ENCODE peak calls at places on chromosomes 12 and 14, in six cellular contexts. One of them, this sample, is unnamed.

GRCh38 chr12:2113501-2113912 is 60.7 kb downstream of the CACNA1C start:
- DNase-seq in PC-9: no peak
- DNase-seq in GM23338: no peak
- DNase-seq in OCI-LY7: no peak
- DNase-seq in PC-3: no peak
- DNase-seq in SK-N-SH: no peak
- DNase-seq in this sample: no peak

GRCh38 chr14:99563749-99564129 is 40.3 kb downstream of the CCDC85C start:
- DNase-seq in PC-9: no peak
- DNase-seq in SK-N-SH: no peak
- DNase-seq in GM23338: no peak
- DNase-seq in OCI-LY7: no peak
- DNase-seq in PC-3: no peak
- DNase-seq in this sample: no peak

GRCh38 chr14:61247935-61248334 is 33.2 kb downstream of the TMEM30B start:
- DNase-seq in GM23338: no peak
- DNase-seq in SK-N-SH: no peak
- DNase-seq in OCI-LY7: no peak
- DNase-seq in PC-3: peak; percentile 78
- DNase-seq in PC-9: no peak
- DNase-seq in this sample: peak; percentile 36

GRCh38 chr14:94390372-94391086 is 2.1 kb upstream of the SERPINA1 start:
- DNase-seq in GM23338: peak; percentile 24
- DNase-seq in PC-9: no peak
- DNase-seq in SK-N-SH: no peak
- DNase-seq in PC-3: peak; percentile 49
- DNase-seq in OCI-LY7: no peak
- DNase-seq in this sample: no peak

GRCh38 chr14:99670361-99671229 is 13.5 kb upstream of the CYP46A1 start:
- DNase-seq in SK-N-SH: no peak
- DNase-seq in PC-9: no peak
- DNase-seq in PC-3: no peak
- DNase-seq in GM23338: no peak
- DNase-seq in OCI-LY7: no peak
- DNase-seq in this sample: peak; percentile 18

GRCh38 chr12:30829876-30830275 is 75.1 kb upstream of the CAPRIN2 start:
- DNase-seq in GM23338: no peak
- DNase-seq in SK-N-SH: no peak
- DNase-seq in OCI-LY7: no peak
- DNase-seq in PC-9: no peak
- DNase-seq in PC-3: no peak
- DNase-seq in this sample: no peak

GRCh38 chr12:119130523-119130922 is 48.2 kb upstream of the HSPB8 start:
- DNase-seq in PC-3: no peak
- DNase-seq in GM23338: no peak
- DNase-seq in OCI-LY7: no peak
- DNase-seq in SK-N-SH: no peak
- DNase-seq in PC-9: no peak
- DNase-seq in this sample: no peak

GRCh38 chr14:103385994-103386491 is 828 bp downstream of the MARK3 start:
- DNase-seq in PC-9: peak; percentile 41
- DNase-seq in SK-N-SH: peak; percentile 36
- DNase-seq in OCI-LY7: peak; percentile 50
- DNase-seq in PC-3: peak; percentile 17
- DNase-seq in GM23338: peak; percentile 42
- DNase-seq in this sample: peak; percentile 78

GRCh38 chr14:103522649-103523582 is at the start of gene CKB:
- DNase-seq in PC-9: peak; percentile 49
- DNase-seq in GM23338: peak; percentile 92
- DNase-seq in SK-N-SH: peak; percentile 95
- DNase-seq in PC-3: peak; percentile 65
- DNase-seq in OCI-LY7: no peak
- DNase-seq in this sample: peak; percentile 82

GRCh38 chr12:121568971-121569808 is 11.6 kb downstream of the KDM2B start:
- DNase-seq in PC-3: no peak
- DNase-seq in OCI-LY7: no peak
- DNase-seq in PC-9: no peak
- DNase-seq in GM23338: no peak
- DNase-seq in SK-N-SH: no peak
- DNase-seq in this sample: peak; percentile 55

GRCh38 chr12:103785243-103786031 is 55.6 kb downstream of the NT5DC3 start:
- DNase-seq in OCI-LY7: no peak
- DNase-seq in GM23338: no peak
- DNase-seq in SK-N-SH: no peak
- DNase-seq in PC-3: no peak
- DNase-seq in PC-9: no peak
- DNase-seq in this sample: peak; percentile 47

GRCh38 chr14:87615822-87616679 is 376.9 kb downstream of the GALC start:
- DNase-seq in GM23338: peak; percentile 86
- DNase-seq in PC-3: peak; percentile 71
- DNase-seq in SK-N-SH: peak; percentile 38
- DNase-seq in PC-9: peak; percentile 0
- DNase-seq in OCI-LY7: peak; percentile 83
- DNase-seq in this sample: peak; percentile 52

GRCh38 chr12:457676-458075 is 2.1 kb upstream of the B4GALNT3 start:
- DNase-seq in GM23338: no peak
- DNase-seq in OCI-LY7: no peak
- DNase-seq in PC-3: peak; percentile 55
- DNase-seq in SK-N-SH: no peak
- DNase-seq in PC-9: no peak
- DNase-seq in this sample: no peak

GRCh38 chr14:58796636-58797429 is 159.1 kb downstream of the DACT1 start:
- DNase-seq in GM23338: peak; percentile 30
- DNase-seq in SK-N-SH: no peak
- DNase-seq in PC-3: peak; percentile 62
- DNase-seq in PC-9: no peak
- DNase-seq in OCI-LY7: no peak
- DNase-seq in this sample: no peak

GRCh38 chr12:123805119-123805518 is 43.0 kb downstream of the DNAH10 start:
- DNase-seq in PC-3: no peak
- DNase-seq in GM23338: no peak
- DNase-seq in OCI-LY7: no peak
- DNase-seq in PC-9: no peak
- DNase-seq in SK-N-SH: no peak
- DNase-seq in this sample: no peak

GRCh38 chr12:67647547-67648305 is 819 bp upstream of the DYRK2 start:
- DNase-seq in PC-9: peak; percentile 86
- DNase-seq in GM23338: peak; percentile 92
- DNase-seq in OCI-LY7: peak; percentile 53
- DNase-seq in PC-3: peak; percentile 85
- DNase-seq in SK-N-SH: peak; percentile 80
- DNase-seq in this sample: peak; percentile 93

GRCh38 chr12:106304001-106304421 is 1.5 kb downstream of the TCP11L2 start:
- DNase-seq in PC-3: no peak
- DNase-seq in OCI-LY7: no peak
- DNase-seq in GM23338: no peak
- DNase-seq in PC-9: no peak
- DNase-seq in SK-N-SH: no peak
- DNase-seq in this sample: peak; percentile 62

GRCh38 chr12:9647825-9648700 is 21.4 kb upstream of the CLEC2D start:
- DNase-seq in PC-9: peak; percentile 97
- DNase-seq in OCI-LY7: peak; percentile 96
- DNase-seq in GM23338: peak; percentile 89
- DNase-seq in SK-N-SH: peak; percentile 86
- DNase-seq in PC-3: peak; percentile 81
- DNase-seq in this sample: peak; percentile 88

GRCh38 chr14:85313801-85314207 is 216.1 kb upstream of the FLRT2 start:
- DNase-seq in SK-N-SH: no peak
- DNase-seq in GM23338: no peak
- DNase-seq in PC-3: no peak
- DNase-seq in PC-9: no peak
- DNase-seq in OCI-LY7: no peak
- DNase-seq in this sample: peak; percentile 36

GRCh38 chr12:29448157-29448556 is 49.3 kb downstream of the OVCH1 start:
- DNase-seq in GM23338: no peak
- DNase-seq in OCI-LY7: no peak
- DNase-seq in PC-9: no peak
- DNase-seq in SK-N-SH: no peak
- DNase-seq in PC-3: no peak
- DNase-seq in this sample: no peak

GRCh38 chr12:93634416-93634815 is 42.8 kb upstream of the CRADD start:
- DNase-seq in SK-N-SH: no peak
- DNase-seq in GM23338: no peak
- DNase-seq in PC-3: peak; percentile 46
- DNase-seq in OCI-LY7: no peak
- DNase-seq in PC-9: no peak
- DNase-seq in this sample: peak; percentile 83

GRCh38 chr14:49306152-49306751 is 279.9 kb downstream of the RPS29 start:
- DNase-seq in OCI-LY7: peak; percentile 33
- DNase-seq in SK-N-SH: peak; percentile 16
- DNase-seq in PC-3: peak; percentile 70
- DNase-seq in GM23338: peak; percentile 77
- DNase-seq in PC-9: no peak
- DNase-seq in this sample: peak; percentile 35

GRCh38 chr12:80936642-80937390 is 918 bp downstream of the LIN7A start:
- DNase-seq in OCI-LY7: no peak
- DNase-seq in PC-9: peak; percentile 30
- DNase-seq in GM23338: peak; percentile 87
- DNase-seq in PC-3: peak; percentile 7
- DNase-seq in SK-N-SH: peak; percentile 44
- DNase-seq in this sample: peak; percentile 68

GRCh38 chr12:79441534-79441933 is 249.2 kb downstream of the PAWR start:
- DNase-seq in PC-9: no peak
- DNase-seq in OCI-LY7: no peak
- DNase-seq in PC-3: peak; percentile 45
- DNase-seq in GM23338: peak; percentile 31
- DNase-seq in SK-N-SH: no peak
- DNase-seq in this sample: no peak

GRCh38 chr12:101863971-101864370 is 13.4 kb upstream of the DRAM1 start:
- DNase-seq in PC-9: no peak
- DNase-seq in OCI-LY7: no peak
- DNase-seq in SK-N-SH: no peak
- DNase-seq in PC-3: no peak
- DNase-seq in GM23338: no peak
- DNase-seq in this sample: peak; percentile 65

GRCh38 chr12:15772405-15773018 is 16.7 kb downstream of the EPS8 start:
- DNase-seq in PC-3: peak; percentile 32
- DNase-seq in OCI-LY7: peak; percentile 25
- DNase-seq in PC-9: no peak
- DNase-seq in SK-N-SH: peak; percentile 4
- DNase-seq in GM23338: peak; percentile 65
- DNase-seq in this sample: peak; percentile 55

GRCh38 chr12:26857465-26858176 is 24.6 kb upstream of the ITPR2 start:
- DNase-seq in PC-3: no peak
- DNase-seq in OCI-LY7: no peak
- DNase-seq in GM23338: peak; percentile 38
- DNase-seq in PC-9: no peak
- DNase-seq in SK-N-SH: peak; percentile 26
- DNase-seq in this sample: no peak

GRCh38 chr14:66017960-66018359 is 468.2 kb upstream of the CCDC196 start:
- DNase-seq in PC-9: no peak
- DNase-seq in PC-3: no peak
- DNase-seq in OCI-LY7: no peak
- DNase-seq in GM23338: no peak
- DNase-seq in SK-N-SH: no peak
- DNase-seq in this sample: no peak
- H3K9me2 ChIP-seq in PC-9: no peaks in the 10 kb centered on the region
- H3K9me2 ChIP-seq in PC-3: no peaks in the 10 kb centered on the region
- H3K9me2 ChIP-seq in OCI-LY7: no peaks in the 10 kb centered on the region
- H3K9me2 ChIP-seq in GM23338: peaks cover 16% of the 10 kb centered on the region
- H3K9me2 ChIP-seq in SK-N-SH: no peaks in the 10 kb centered on the region
- H3K9me2 ChIP-seq in this sample: no peaks in the 10 kb centered on the region

DNA sequence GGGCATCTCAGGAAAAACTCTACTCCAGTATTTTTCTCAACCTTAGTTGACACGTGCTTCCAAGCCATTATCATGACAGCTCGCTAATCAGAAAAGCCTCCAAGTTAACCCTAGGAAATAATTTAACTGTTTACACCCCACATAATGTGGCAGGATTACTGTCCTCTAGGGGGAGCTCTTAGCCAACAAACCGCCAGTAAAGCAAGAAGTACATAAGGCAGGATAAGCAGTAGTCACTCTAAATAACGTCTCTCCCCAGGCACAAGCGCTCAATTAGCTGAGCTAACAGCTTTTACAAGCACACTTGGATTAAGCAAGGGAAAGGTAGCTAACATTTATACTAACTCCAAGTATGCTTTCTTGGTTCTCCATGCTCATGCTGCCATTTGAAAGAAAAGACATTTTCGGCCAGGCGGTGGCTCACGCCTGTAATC is 22.8 kb downstream of the APOBEC1 start:
- DNase-seq in OCI-LY7: peak; percentile 70
- DNase-seq in GM23338: peak; percentile 72
- DNase-seq in PC-9: peak; percentile 47
- DNase-seq in PC-3: peak; percentile 42
- DNase-seq in SK-N-SH: no peak
- DNase-seq in this sample: peak; percentile 37
- H2AFZ ChIP-seq in OCI-LY7: peak overlapping the region; percentile 87
- H2AFZ ChIP-seq in GM23338: no peak overlapping the region
- H2AFZ ChIP-seq in PC-9: no peak overlapping the region
- H2AFZ ChIP-seq in PC-3: no peak overlapping the region
- H2AFZ ChIP-seq in SK-N-SH: no peak overlapping the region
- H2AFZ ChIP-seq in this sample: no peak overlapping the region

GRCh38 chr14:93073833-93074769 is 41.6 kb downstream of the ITPK1 start:
- DNase-seq in SK-N-SH: no peak
- DNase-seq in GM23338: no peak
- DNase-seq in PC-9: no peak
- DNase-seq in PC-3: no peak
- DNase-seq in OCI-LY7: peak; percentile 21
- DNase-seq in this sample: peak; percentile 79

GRCh38 chr14:93072659-93073365 is 42.9 kb downstream of the ITPK1 start:
- DNase-seq in PC-3: no peak
- DNase-seq in SK-N-SH: no peak
- DNase-seq in PC-9: peak; percentile 45
- DNase-seq in OCI-LY7: no peak
- DNase-seq in GM23338: no peak
- DNase-seq in this sample: no peak

GRCh38 chr14:93076755-93077154 is 39.0 kb downstream of the ITPK1 start:
- DNase-seq in OCI-LY7: no peak
- DNase-seq in SK-N-SH: no peak
- DNase-seq in PC-3: no peak
- DNase-seq in GM23338: no peak
- DNase-seq in PC-9: no peak
- DNase-seq in this sample: no peak

GRCh38 chr14:93075891-93076290 is 39.8 kb downstream of the ITPK1 start:
- DNase-seq in PC-3: no peak
- DNase-seq in PC-9: no peak
- DNase-seq in OCI-LY7: no peak
- DNase-seq in SK-N-SH: no peak
- DNase-seq in GM23338: no peak
- DNase-seq in this sample: no peak

DNA sequence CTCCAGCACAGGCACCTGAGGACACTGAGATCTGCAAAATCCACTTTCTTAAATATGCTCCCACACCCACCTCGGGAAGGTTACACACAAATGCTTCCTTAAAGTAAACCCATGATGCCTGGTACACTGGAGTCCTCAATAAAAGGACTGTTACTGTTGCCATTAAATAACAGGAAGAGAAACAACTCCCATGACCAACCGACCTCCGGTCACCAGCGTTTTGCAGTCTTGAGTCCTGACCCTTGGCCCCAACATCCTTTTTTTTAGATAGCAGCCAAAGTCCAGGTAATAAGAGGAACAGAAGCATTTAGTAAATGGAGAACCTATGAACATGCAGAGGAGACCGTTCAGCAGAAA is 42.4 kb downstream of the ITPK1 start:
- DNase-seq in PC-3: no peak
- DNase-seq in GM23338: no peak
- DNase-seq in PC-9: no peak
- DNase-seq in SK-N-SH: no peak
- DNase-seq in OCI-LY7: no peak
- DNase-seq in this sample: no peak
- H3K9me2 ChIP-seq in PC-3: no peaks in the 10 kb centered on the region
- H3K9me2 ChIP-seq in GM23338: peaks cover 3% of the 10 kb centered on the region
- H3K9me2 ChIP-seq in PC-9: no peaks in the 10 kb centered on the region
- H3K9me2 ChIP-seq in SK-N-SH: no peaks in the 10 kb centered on the region
- H3K9me2 ChIP-seq in OCI-LY7: no peaks in the 10 kb centered on the region
- H3K9me2 ChIP-seq in this sample: no peaks in the 10 kb centered on the region

GRCh38 chr14:29637406-29637805 is 290.2 kb downstream of the PRKD1 start:
- DNase-seq in SK-N-SH: no peak
- DNase-seq in PC-3: peak; percentile 43
- DNase-seq in GM23338: no peak
- DNase-seq in OCI-LY7: no peak
- DNase-seq in PC-9: no peak
- DNase-seq in this sample: peak; percentile 42
- H2AFZ ChIP-seq in SK-N-SH: no peak overlapping the region
- H2AFZ ChIP-seq in PC-3: no peak overlapping the region
- H2AFZ ChIP-seq in GM23338: no peak overlapping the region
- H2AFZ ChIP-seq in OCI-LY7: no peak overlapping the region
- H2AFZ ChIP-seq in PC-9: no peak overlapping the region
- H2AFZ ChIP-seq in this sample: no peak overlapping the region

This sample was measured in GM23248.